ENCODE peak calls at places on chromosomes 3 and 15, in eight cellular contexts. U is fibroblast of lung, W is ovary, A is adrenal gland, V is neuronal stem cell, F is Peyer's patch, N is psoas muscle, Y is neural progenitor cell. J is an unnamed sample. For H3K4me1, the result is how much of the 10 kb centered on the place peaks cover.

GRCh38 chr3:105085506-105085905 is 281.2 kb upstream of the ALCAM start:
- DNase-seq in U (peak), W (no peak), A (no peak), V (no peak), F (no peak), N (no peak), Y (no peak), J (no peak)

GRCh38 chr15:64596701-64597468 is 136.5 kb downstream of the ZNF609 start:
- DNase-seq in U (peak), W (no peak), A (peak), V (peak), F (no peak), N (no peak), Y (peak), J (no peak)

GRCh38 chr3:60046212-60046611 is 996.4 kb upstream of the CFAP20DC start:
- DNase-seq in U (no peak), W (no peak), A (no peak), V (no peak), F (no peak), N (no peak), Y (no peak), J (no peak)

GRCh38 chr3:11907667-11908660 is 61.3 kb upstream of the TAMM41 start:
- DNase-seq in U (no peak), W (no peak), A (no peak), V (no peak), F (no peak), N (no peak), Y (no peak), J (no peak)

GRCh38 chr15:99267957-99268356 is 16.7 kb downstream of the LRRC28 start:
- DNase-seq in U (no peak), W (no peak), A (no peak), V (no peak), F (no peak), N (no peak), Y (no peak), J (no peak)

GRCh38 chr15:62896969-62897486 is 145.5 kb upstream of the TPM1 start:
- DNase-seq in U (peak), W (peak), A (peak), V (peak), F (peak), N (peak), Y (peak), J (no peak)

GRCh38 chr3:140316895-140317400 is 360.9 kb upstream of the TRIM42 start:
- DNase-seq in U (no peak), W (no peak), A (no peak), V (no peak), F (no peak), N (no peak), Y (no peak), J (no peak)

GRCh38 chr15:71962537-71962936 is 152.2 kb downstream of the NR2E3 start:
- DNase-seq in U (peak), W (no peak), A (no peak), V (no peak), F (no peak), N (no peak), Y (no peak), J (no peak)

GRCh38 chr15:101453123-101454120 is 36.1 kb downstream of the PCSK6 start:
- DNase-seq in U (no peak), W (no peak), A (no peak), V (no peak), F (no peak), N (no peak), Y (peak), J (no peak)
- H3K27ac ChIP-seq in U (no peak), W (peak), A (no peak), V (no peak), F (no peak), N (no peak), Y (no peak), J (no peak)

GRCh38 chr3:112390783-112391641 is 58.1 kb downstream of the CD200 start:
- DNase-seq in U (peak), W (no peak), A (no peak), V (peak), F (no peak), N (no peak), Y (peak), J (peak)
- H3K4me1 ChIP-seq in U (under half), W (under half), A (under half), V (under half), F (under half), N (under half), Y (under half), J (under half)

DNA sequence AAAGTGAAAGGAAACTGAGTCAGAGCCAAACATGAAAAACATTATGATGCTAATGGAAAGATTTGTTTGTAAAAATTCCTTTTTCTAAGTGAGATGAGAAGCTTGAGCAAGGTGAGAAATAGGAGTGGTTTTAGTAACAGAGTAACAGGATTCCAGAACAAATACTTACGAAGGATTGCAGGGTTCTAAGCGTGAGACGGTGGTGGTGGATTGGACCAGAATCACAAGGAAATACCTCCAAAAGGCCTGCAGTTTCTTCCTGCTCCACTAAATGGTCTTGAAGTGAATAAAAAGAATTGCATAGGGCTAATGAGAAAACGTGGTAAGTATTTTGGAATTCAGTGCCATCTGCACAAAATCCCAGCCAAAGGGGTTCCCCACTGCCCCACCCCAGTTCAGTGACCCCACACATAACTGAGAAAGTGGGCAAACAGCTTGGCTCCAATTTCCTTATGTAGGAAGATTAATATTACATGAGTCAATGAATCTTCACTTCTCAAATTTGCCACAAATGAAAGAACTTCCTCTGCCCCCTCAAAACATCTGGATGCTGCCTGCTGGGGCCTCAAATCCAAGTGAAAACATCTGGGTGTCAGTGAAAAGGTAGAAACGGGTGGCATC is 283.8 kb upstream of the NR2F2 start:
- DNase-seq in U (no peak), W (no peak), A (no peak), V (no peak), F (no peak), N (no peak), Y (no peak), J (no peak)
- H3K27ac ChIP-seq in U (peak), W (peak), A (no peak), V (no peak), F (no peak), N (no peak), Y (no peak), J (no peak)

DNA sequence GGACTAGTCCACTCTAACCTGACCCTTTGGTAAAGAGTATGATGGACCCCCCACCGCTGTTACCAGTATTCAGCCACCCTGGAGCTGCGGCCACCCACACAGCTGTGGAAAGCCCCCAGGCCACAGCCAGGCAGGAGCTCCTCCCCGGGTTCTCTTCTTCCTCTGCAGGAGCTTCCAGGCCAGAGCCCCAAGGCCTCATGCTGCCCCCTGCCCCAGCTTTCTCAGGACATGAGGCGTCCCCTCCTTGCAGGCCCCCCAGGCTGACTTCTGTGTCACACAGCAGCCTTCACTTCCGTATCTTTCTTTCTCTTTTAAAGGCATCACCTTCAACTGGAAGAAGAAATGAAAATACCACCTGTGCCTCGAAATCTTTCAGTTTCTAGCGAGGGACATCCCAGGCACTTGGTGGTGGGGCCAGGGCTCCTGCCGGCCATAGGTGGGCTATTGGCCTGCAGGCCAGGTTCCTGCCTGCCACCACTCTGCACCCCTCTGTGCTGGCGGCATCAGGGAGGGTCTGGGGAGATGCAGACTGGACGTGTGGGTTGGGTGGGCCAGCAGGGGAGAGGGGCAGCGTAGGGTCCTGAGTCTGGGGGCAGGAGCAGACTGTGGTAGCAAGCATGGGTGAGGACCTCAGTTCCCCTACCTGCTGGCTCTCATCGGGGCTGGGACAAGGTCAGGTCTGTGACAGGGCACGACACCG is 19.9 kb downstream of the KLF13 start:
- DNase-seq in U (no peak), W (no peak), A (no peak), V (no peak), F (peak), N (no peak), Y (no peak), J (no peak)
- H3K4me1 ChIP-seq in U (under half), W (under half), A (half or more), V (under half), F (half or more), N (half or more), Y (under half), J (half or more)

DNA sequence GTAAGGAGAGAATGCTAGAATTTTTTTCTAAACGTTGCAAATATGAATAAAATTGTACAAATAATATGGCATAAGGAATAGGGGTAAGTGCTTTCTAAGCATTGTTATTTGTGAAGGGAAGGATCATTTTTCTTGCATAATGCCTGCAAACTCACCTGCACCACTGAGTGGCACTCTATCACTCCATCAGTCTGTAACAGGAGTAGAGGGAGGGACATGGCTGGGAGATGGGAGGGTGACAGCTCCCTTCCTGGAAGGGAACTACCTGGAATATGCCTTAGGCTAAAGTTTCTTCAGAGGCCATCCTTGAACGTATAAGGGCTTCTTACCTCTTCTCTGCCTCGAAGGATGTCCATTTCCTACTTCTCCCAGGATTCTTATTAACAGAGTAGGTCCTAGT is 3.0 kb downstream of the NAALADL2 start:
- DNase-seq in U (no peak), W (no peak), A (no peak), V (no peak), F (no peak), N (no peak), Y (peak), J (no peak)
- H3K27ac ChIP-seq in U (no peak), W (no peak), A (no peak), V (no peak), F (no peak), N (no peak), Y (no peak), J (no peak)

GRCh38 chr3:99899603-99900002 is 81.9 kb downstream of the CMSS1 start:
- DNase-seq in U (no peak), W (no peak), A (no peak), V (no peak), F (no peak), N (no peak), Y (no peak), J (no peak)
- H3K4me1 ChIP-seq in U (under half), W (under half), A (under half), V (under half), F (under half), N (under half), Y (under half), J (under half)

J was measured in CD8-positive, alpha-beta memory T cell.